ENCODE peak calls at places on chromosome 10, in six cellular contexts. H, T, E, J, Z and R are unnamed samples.

GRCh38 chr10:95517536-95518454 is 43.4 kb downstream of the SORBS1 start:
- DNase-seq in Z (no peak), E (no peak), T (no peak), H (no peak), J (peak; percentile 73), R (peak; percentile 58)

GRCh38 chr10:128173383-128173782 is 47.2 kb upstream of the MKI67 start:
- DNase-seq in H (no peak), Z (no peak), E (no peak), J (no peak), T (no peak), R (no peak)

GRCh38 chr10:24721254-24722106 is 2.2 kb downstream of the ARHGAP21 start:
- DNase-seq in Z (peak; percentile 85), H (peak; percentile 69), J (peak; percentile 42), E (peak; percentile 59), T (no peak), R (peak; percentile 52)

GRCh38 chr10:47456794-47457527 is 27.0 kb downstream of the ANXA8 start:
- DNase-seq in T (no peak), J (peak; percentile 1), Z (no peak), H (peak; percentile 39), E (peak; percentile 35), R (no peak)

GRCh38 chr10:1715821-1716220 is 21.5 kb downstream of the ADARB2 start:
- DNase-seq in E (peak; percentile 64), T (no peak), H (no peak), J (peak; percentile 17), Z (no peak), R (peak; percentile 38)

GRCh38 chr10:112515126-112515525 is 68.1 kb downstream of the VTI1A start:
- DNase-seq in T (no peak), E (no peak), Z (no peak), H (no peak), J (no peak), R (no peak)

GRCh38 chr10:16809074-16809718 is 8.0 kb downstream of the RSU1 start:
- DNase-seq in T (peak; percentile 18), Z (no peak), E (peak; percentile 74), H (no peak), J (peak; percentile 58), R (peak; percentile 38)

GRCh38 chr10:61464461-61465215 is 11.5 kb upstream of the TMEM26 start:
- DNase-seq in E (no peak), Z (no peak), H (no peak), T (no peak), J (no peak), R (no peak)

GRCh38 chr10:70255329-70256299 is 22.4 kb upstream of the PPA1 start:
- DNase-seq in H (no peak), T (no peak), J (no peak), Z (peak; percentile 82), E (no peak), R (no peak)

GRCh38 chr10:69848454-69848853 is 46.7 kb downstream of the COL13A1 start:
- DNase-seq in H (no peak), T (no peak), Z (no peak), J (no peak), E (no peak), R (no peak)

GRCh38 chr10:130749911-130750310 is 561.6 kb downstream of the TCERG1L start:
- DNase-seq in Z (no peak), J (no peak), H (peak; percentile 40), E (no peak), T (no peak), R (peak; percentile 13)

GRCh38 chr10:30436200-30436599 is 2.2 kb downstream of the MAP3K8 start:
- DNase-seq in H (no peak), E (no peak), T (no peak), J (peak; percentile 79), Z (no peak), R (peak; percentile 34)

GRCh38 chr10:88877298-88877697 is 2.7 kb upstream of the STAMBPL1 start:
- DNase-seq in E (no peak), T (no peak), Z (no peak), J (no peak), H (no peak), R (no peak)

GRCh38 chr10:88879754-88880286 is at the start of gene STAMBPL1:
- DNase-seq in H (peak; percentile 77), T (no peak), Z (peak; percentile 92), E (no peak), J (no peak), R (peak; percentile 61)

GRCh38 chr10:88874271-88874670 is 5.8 kb upstream of the STAMBPL1 start:
- DNase-seq in E (no peak), H (no peak), T (no peak), Z (no peak), J (no peak), R (no peak)

GRCh38 chr10:88873757-88874156 is 6.3 kb upstream of the STAMBPL1 start:
- DNase-seq in Z (no peak), J (no peak), E (no peak), H (no peak), T (no peak), R (no peak)

GRCh38 chr10:88875081-88875480 is 5.0 kb upstream of the STAMBPL1 start:
- DNase-seq in H (no peak), J (no peak), T (no peak), Z (no peak), E (no peak), R (no peak)
- H3K4me3 ChIP-seq in H (no peak overlapping the region), J (no peak overlapping the region), T (no peak overlapping the region), Z (no peak overlapping the region), E (no peak overlapping the region), R (no peak overlapping the region)

GRCh38 chr10:62652114-62652513 is 152.4 kb upstream of the ADO start:
- DNase-seq in T (no peak), H (no peak), Z (no peak), E (no peak), J (no peak), R (no peak)
- H3K36me3 ChIP-seq in T (no peaks in the 10 kb centered on the region), H (no peaks in the 10 kb centered on the region), Z (no peaks in the 10 kb centered on the region), E (no peaks in the 10 kb centered on the region), J (no peaks in the 10 kb centered on the region), R (no peaks in the 10 kb centered on the region)

GRCh38 chr10:58741673-58742072 is 229.0 kb downstream of the BICC1 start:
- DNase-seq in T (no peak), E (no peak), J (no peak), H (no peak), Z (no peak), R (no peak)
- TF ChIP-seq EP300 in T (no peak), E (no peak), J (no peak), H (no peak), Z (no peak), R (no peak)

DNA sequence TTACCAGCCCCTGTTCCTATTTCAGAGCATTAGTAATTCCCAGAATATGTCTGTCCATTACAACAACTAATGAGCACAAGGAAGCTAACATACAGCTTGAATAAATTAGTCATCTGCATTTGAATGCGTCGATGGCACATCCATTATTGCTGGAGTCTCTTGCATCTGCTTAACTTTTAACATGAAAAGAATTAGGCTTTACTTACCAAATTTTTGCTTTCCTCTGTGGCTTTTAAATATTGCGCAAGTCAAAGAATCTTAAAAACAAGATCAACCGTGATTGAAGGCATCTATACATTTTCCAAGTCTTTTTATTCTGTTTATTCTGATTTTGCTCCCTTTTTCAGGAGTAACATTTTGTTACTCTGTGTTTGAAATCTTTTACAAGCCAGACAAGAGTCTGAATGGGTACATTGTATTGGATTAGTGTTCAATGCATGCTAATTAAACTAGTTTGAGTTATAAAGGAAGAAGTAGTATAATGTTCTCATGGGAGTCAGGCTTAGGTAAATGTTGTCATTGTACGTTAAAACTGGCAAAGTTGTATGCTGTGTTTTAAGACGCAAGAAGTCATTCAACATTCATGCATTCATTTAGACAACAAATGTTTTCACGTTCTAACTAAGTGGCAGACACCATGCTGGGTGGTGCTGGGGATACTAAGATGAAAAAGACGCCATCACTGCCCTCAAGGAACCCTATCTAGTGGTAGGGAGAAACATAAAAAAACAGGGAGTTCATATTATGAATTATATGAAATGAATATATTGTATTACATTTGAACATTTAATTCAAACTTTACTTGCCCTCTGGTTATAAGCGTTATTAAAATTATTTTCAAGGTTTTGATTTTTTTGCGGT is 3.9 kb upstream of the CACNB2 start:
- DNase-seq in T (no peak), H (no peak), J (no peak), E (no peak), Z (no peak), R (no peak)
- H3K4me3 ChIP-seq in T (no peak overlapping the region), H (no peak overlapping the region), J (no peak overlapping the region), E (no peak overlapping the region), Z (no peak overlapping the region), R (no peak overlapping the region)

DNA sequence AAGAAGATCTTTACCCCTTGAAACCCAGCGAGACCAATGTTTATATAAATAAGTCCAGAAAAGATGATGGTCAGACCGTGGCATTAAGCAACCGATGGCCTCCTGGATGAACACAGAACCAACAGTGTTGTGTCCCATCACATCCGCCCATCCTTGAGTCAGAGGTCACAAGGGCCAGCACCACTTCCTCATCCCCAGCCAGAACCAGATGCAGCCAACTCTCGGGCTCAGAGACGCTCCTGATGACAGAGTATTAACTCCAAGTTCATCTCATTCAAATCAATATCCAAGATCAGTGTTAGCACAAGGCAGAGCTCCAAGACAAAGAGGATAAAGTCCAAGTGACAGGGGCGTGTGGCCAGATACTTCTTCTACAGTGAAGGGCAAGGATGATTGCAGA is 63.5 kb downstream of the FAM53B start:
- DNase-seq in T (peak; percentile 65), J (no peak), E (no peak), H (no peak), Z (no peak), R (no peak)
- H3K36me3 ChIP-seq in T (peaks cover 20% of the 10 kb centered on the region), J (peaks cover 33% of the 10 kb centered on the region), E (no peaks in the 10 kb centered on the region), H (peaks cover 22% of the 10 kb centered on the region), Z (peaks cover 13% of the 10 kb centered on the region), R (peaks cover 39% of the 10 kb centered on the region)

GRCh38 chr10:32376780-32377179 is 29.8 kb upstream of the EPC1 start:
- DNase-seq in E (no peak), Z (no peak), J (no peak), H (no peak), T (no peak), R (no peak)

GRCh38 chr10:32379950-32380547 is 33.1 kb upstream of the EPC1 start:
- DNase-seq in Z (no peak), J (peak; percentile 18), H (no peak), T (no peak), E (no peak), R (no peak)

GRCh38 chr10:32377458-32378370 is 30.8 kb upstream of the EPC1 start:
- DNase-seq in T (peak; percentile 28), E (no peak), Z (no peak), H (no peak), J (peak; percentile 46), R (no peak)

GRCh38 chr10:32379314-32379949 is 32.5 kb upstream of the EPC1 start:
- DNase-seq in E (no peak), T (no peak), J (peak; percentile 65), Z (no peak), H (no peak), R (no peak)

DNA sequence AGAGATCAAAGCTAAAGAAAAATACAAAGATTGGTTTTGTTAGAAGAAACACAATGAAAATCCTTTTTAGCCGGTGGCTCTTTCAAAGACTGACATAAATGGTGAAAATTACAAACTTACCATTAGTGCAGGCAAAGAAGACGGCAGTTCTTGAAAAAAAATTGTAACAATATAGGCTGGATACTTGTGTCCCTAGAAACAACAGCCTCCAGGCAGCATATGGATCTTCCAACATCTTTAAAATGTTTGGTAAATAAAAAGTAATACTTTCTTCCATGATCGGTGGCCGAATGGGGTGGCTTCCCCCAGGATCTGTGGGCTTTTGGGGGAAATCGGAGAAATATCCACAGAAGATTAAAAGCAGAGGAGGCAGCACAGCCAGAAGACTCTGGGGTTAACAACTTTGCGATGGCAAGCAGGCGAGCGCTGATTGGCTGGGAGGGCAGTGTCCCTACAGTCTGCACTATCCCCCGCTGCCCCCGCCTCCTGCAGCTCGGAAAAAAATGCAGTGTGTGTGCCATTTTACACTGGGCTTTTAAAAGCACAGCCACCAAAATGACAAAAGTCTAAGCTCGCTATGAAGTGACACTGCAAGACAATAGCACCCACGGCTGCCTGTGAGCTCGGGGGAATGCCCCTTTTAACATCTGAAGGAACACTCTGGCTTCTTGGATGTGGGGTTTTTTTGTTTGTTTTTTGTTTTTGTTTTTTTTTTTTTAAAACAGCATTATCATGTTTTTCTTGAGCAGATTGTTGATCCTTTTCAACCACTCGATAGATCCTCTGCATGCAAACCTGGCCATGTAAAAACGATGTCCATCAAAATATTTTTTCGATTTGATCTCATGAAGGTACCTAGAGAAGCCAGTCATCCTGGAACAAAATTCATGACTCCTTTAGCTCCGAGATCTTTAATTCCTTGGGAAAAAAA is 31.7 kb upstream of the EPC1 start:
- DNase-seq in E (peak; percentile 84), Z (peak; percentile 35), H (peak; percentile 97), J (peak; percentile 94), T (peak; percentile 94), R (peak; percentile 91)
- TF ChIP-seq EP300 in E (no peak), Z (peak; percentile 27), H (no peak), J (no peak), T (no peak), R (no peak)